ENCODE peak calls at places on chromosome 5, in five cellular contexts. One of them, this sample, is unnamed.

GRCh38 chr5:143086851-143087637 is 316.4 kb downstream of the NR3C1 start:
- DNase-seq in IMR-90: peak; percentile 44
- DNase-seq in K562: no peak
- DNase-seq in SK-N-SH: no peak
- DNase-seq in A549: peak; percentile 43
- DNase-seq in this sample: no peak

GRCh38 chr5:174903333-174903732 is 179.0 kb downstream of the MSX2 start:
- DNase-seq in A549: no peak
- DNase-seq in IMR-90: no peak
- DNase-seq in SK-N-SH: no peak
- DNase-seq in K562: no peak
- DNase-seq in this sample: no peak

GRCh38 chr5:122985954-122986721 is 50.4 kb downstream of the PPIC start:
- DNase-seq in IMR-90: no peak
- DNase-seq in A549: no peak
- DNase-seq in SK-N-SH: no peak
- DNase-seq in K562: no peak
- DNase-seq in this sample: peak; percentile 60

GRCh38 chr5:100430268-100430900 is 104.8 kb upstream of the FAM174A start:
- DNase-seq in A549: peak; percentile 5
- DNase-seq in IMR-90: peak; percentile 30
- DNase-seq in SK-N-SH: peak; percentile 37
- DNase-seq in K562: peak; percentile 9
- DNase-seq in this sample: peak; percentile 15

GRCh38 chr5:100560860-100561259 is 25.7 kb downstream of the FAM174A start:
- DNase-seq in A549: no peak
- DNase-seq in SK-N-SH: no peak
- DNase-seq in IMR-90: peak; percentile 35
- DNase-seq in K562: no peak
- DNase-seq in this sample: no peak

GRCh38 chr5:103223031-103223955 is 35.3 kb upstream of the MACIR start:
- DNase-seq in SK-N-SH: no peak
- DNase-seq in IMR-90: no peak
- DNase-seq in A549: no peak
- DNase-seq in K562: no peak
- DNase-seq in this sample: no peak

GRCh38 chr5:1524799-1525623 is 1.3 kb upstream of the LPCAT1 start:
- DNase-seq in A549: no peak
- DNase-seq in K562: no peak
- DNase-seq in IMR-90: no peak
- DNase-seq in SK-N-SH: no peak
- DNase-seq in this sample: no peak

GRCh38 chr5:97250113-97250512 is 67.1 kb upstream of the RIOK2 start:
- DNase-seq in A549: no peak
- DNase-seq in SK-N-SH: no peak
- DNase-seq in IMR-90: no peak
- DNase-seq in K562: no peak
- DNase-seq in this sample: no peak

GRCh38 chr5:132319975-132320374 is 25.8 kb downstream of the SLC22A4 start:
- DNase-seq in A549: no peak
- DNase-seq in K562: no peak
- DNase-seq in SK-N-SH: no peak
- DNase-seq in IMR-90: no peak
- DNase-seq in this sample: no peak

GRCh38 chr5:44808435-44809214 is at the start of gene MRPS30:
- DNase-seq in SK-N-SH: peak; percentile 88
- DNase-seq in K562: peak; percentile 95
- DNase-seq in IMR-90: peak; percentile 99
- DNase-seq in A549: peak; percentile 84
- DNase-seq in this sample: peak; percentile 100

GRCh38 chr5:127741412-127741811 is 38.2 kb downstream of the CCDC192 start:
- DNase-seq in A549: no peak
- DNase-seq in SK-N-SH: no peak
- DNase-seq in K562: no peak
- DNase-seq in IMR-90: no peak
- DNase-seq in this sample: no peak

GRCh38 chr5:77724934-77725333 is 51.2 kb downstream of the TBCA start:
- DNase-seq in SK-N-SH: no peak
- DNase-seq in K562: no peak
- DNase-seq in IMR-90: no peak
- DNase-seq in A549: no peak
- DNase-seq in this sample: no peak

GRCh38 chr5:77719666-77720363 is 56.3 kb downstream of the TBCA start:
- DNase-seq in A549: no peak
- DNase-seq in IMR-90: no peak
- DNase-seq in K562: no peak
- DNase-seq in SK-N-SH: no peak
- DNase-seq in this sample: no peak

GRCh38 chr5:77718934-77719610 is 57.1 kb downstream of the TBCA start:
- DNase-seq in A549: no peak
- DNase-seq in SK-N-SH: no peak
- DNase-seq in K562: no peak
- DNase-seq in IMR-90: no peak
- DNase-seq in this sample: peak; percentile 37
- TF ChIP-seq SMC3 in A549: no peak
- TF ChIP-seq SMC3 in SK-N-SH: no peak
- TF ChIP-seq SMC3 in K562: no peak
- TF ChIP-seq SMC3 in IMR-90: no peak
- TF ChIP-seq SMC3 in this sample: no peak

DNA sequence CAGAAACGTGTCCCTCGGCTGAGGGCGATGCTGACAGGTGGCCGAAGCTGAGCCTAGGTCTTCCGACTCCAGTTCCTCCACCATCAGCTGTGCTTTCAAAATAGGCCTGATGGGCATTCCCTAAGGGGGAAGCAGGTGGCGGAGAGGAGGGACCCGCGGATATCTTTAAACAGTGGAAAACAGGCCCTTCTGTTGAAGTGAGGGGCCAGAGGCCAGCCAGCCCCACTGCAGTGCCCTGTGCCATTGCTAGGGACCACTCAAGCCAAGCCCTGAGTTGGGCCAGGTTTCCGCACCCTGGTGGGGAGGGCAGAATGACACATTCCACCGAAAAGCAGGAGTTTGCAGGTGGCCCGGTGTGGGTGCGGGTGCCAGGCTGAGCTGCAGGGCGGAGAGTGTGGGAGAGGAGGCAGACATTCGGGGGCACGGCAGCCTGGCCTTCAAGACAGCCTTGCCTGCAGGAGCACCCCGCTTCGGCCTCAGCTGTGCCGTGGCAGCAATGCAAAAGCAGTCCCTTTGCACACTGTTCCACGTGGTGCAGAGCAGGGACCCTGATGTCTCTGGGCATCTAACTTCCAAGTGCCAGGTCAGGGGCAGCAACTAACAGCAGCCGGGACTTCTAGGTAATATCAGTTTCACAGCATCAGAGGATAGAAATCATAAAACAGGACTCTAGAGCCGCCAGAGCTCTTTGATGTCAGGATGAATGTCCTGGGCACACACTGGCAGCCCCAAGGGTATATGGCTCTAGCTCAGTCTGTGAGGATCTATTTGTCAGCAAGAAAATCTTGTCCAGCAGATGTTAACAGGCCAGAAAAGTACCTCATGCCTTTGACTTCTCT is 17.2 kb downstream of the HNRNPH1 start:
- DNase-seq in SK-N-SH: no peak
- DNase-seq in K562: peak; percentile 3
- DNase-seq in IMR-90: no peak
- DNase-seq in A549: no peak
- DNase-seq in this sample: no peak
- TF ChIP-seq SMC3 in SK-N-SH: no peak
- TF ChIP-seq SMC3 in K562: no peak
- TF ChIP-seq SMC3 in IMR-90: no peak
- TF ChIP-seq SMC3 in A549: no peak
- TF ChIP-seq SMC3 in this sample: no peak

DNA sequence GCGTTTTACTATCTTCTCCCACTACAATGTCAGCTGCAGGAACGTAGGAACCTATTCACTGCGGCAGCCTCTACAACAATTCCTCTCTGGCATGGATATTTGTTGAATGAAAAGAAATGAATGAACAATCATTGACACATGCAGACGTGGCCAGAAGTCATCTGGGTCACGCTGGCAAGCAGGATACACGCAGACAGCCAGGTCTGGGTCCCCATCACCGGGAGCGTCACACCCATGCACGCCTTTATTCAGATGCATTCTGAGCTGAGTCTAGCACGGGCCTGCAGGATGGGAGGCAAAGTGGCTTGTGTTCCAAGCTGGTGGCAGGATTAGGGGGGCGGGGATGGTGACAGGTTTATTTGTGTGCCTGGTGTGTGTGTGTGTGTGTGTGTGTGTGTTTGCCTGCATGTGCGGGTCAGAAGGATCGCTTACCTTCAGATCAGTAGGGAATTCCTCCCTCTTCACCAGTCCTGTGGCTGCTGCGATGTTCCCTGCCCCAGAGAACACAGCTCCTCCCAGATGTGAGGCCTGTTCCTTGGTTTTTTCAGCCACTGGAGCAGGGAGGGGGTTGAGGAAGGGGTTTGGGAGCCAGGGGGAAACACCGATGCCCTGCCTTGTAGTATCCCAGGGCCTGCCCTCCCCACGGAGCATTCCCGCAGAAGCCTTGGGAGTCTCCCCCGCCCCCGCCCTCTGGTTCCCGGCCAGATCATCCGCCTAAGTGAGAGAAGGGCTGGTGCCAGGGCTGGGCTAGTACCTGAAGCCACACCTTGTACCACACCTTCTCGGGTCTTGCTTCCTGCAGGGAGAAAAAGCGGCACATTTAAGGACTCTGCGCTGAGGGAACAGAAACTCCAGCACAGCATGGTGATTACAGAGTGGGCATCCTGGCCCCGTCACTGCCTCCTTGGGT is 4.1 kb downstream of the SNCB start:
- DNase-seq in A549: no peak
- DNase-seq in SK-N-SH: no peak
- DNase-seq in IMR-90: no peak
- DNase-seq in K562: no peak
- DNase-seq in this sample: no peak
- TF ChIP-seq SMC3 in A549: no peak
- TF ChIP-seq SMC3 in SK-N-SH: no peak
- TF ChIP-seq SMC3 in IMR-90: no peak
- TF ChIP-seq SMC3 in K562: no peak
- TF ChIP-seq SMC3 in this sample: no peak

GRCh38 chr5:125336401-125336800 is 590.0 kb upstream of the ZNF608 start:
- DNase-seq in SK-N-SH: no peak
- DNase-seq in K562: no peak
- DNase-seq in IMR-90: no peak
- DNase-seq in A549: no peak
- DNase-seq in this sample: no peak
- TF ChIP-seq SMC3 in SK-N-SH: no peak
- TF ChIP-seq SMC3 in K562: no peak
- TF ChIP-seq SMC3 in IMR-90: no peak
- TF ChIP-seq SMC3 in A549: no peak
- TF ChIP-seq SMC3 in this sample: no peak

GRCh38 chr5:60287174-60287771 is 393.7 kb upstream of the PDE4D start:
- DNase-seq in A549: peak; percentile 18
- DNase-seq in K562: peak; percentile 28
- DNase-seq in SK-N-SH: peak; percentile 46
- DNase-seq in IMR-90: peak; percentile 16
- DNase-seq in this sample: no peak
- TF ChIP-seq SMC3 in A549: peak; percentile 51
- TF ChIP-seq SMC3 in K562: no peak
- TF ChIP-seq SMC3 in SK-N-SH: peak; percentile 71
- TF ChIP-seq SMC3 in IMR-90: no peak
- TF ChIP-seq SMC3 in this sample: peak; percentile 62

DNA sequence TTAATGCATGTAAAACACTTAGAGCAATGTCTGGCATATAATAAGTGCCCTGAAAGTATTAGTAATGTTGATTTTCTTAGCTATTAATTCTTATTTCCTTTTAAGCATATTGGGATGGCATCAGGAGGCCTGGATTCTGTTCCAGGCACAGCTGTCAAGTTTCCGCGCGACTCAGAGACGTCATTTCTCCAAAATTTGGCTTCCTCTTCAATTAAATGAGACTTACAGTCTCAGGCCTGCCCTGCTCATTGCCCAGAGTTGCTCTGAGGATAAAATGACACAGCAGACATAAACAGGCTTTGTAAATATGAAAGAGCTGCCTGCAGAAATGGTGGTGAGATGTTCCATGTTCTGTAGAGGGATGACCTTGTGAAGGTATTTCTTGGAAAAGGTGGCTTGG is 159.8 kb upstream of the GLRA1 start:
- DNase-seq in A549: no peak
- DNase-seq in K562: no peak
- DNase-seq in SK-N-SH: no peak
- DNase-seq in IMR-90: no peak
- DNase-seq in this sample: no peak
- TF ChIP-seq SMC3 in A549: no peak
- TF ChIP-seq SMC3 in K562: no peak
- TF ChIP-seq SMC3 in SK-N-SH: no peak
- TF ChIP-seq SMC3 in IMR-90: no peak
- TF ChIP-seq SMC3 in this sample: no peak